ENCODE peak calls at places on chromosomes 12 and 14, in nine cellular contexts. G is A549, L is lower leg skin, C is cardiac muscle cell, S is AG09319, B is cardiac fibroblast, V is heart right ventricle, K is fibroblast of the aortic adventitia, M is pancreas. E is an unnamed sample.

GRCh38 chr12:25690996-25691864 is 138.1 kb upstream of the LMNTD1 start:
- DNase-seq in G (no peak), L (no peak), C (peak), S (no peak), B (peak), V (no peak), K (peak), M (no peak), E (no peak)

GRCh38 chr14:74967618-74968017 is 12.2 kb upstream of the PGF start:
- DNase-seq in G (no peak), L (no peak), C (no peak), S (no peak), B (no peak), V (no peak), K (no peak), M (no peak), E (no peak)

GRCh38 chr14:75714993-75715392 is 53.9 kb downstream of the TTLL5 start:
- DNase-seq in G (no peak), L (no peak), C (no peak), S (no peak), B (no peak), V (no peak), K (no peak), M (no peak), E (no peak)

GRCh38 chr12:80777587-80777986 is 60.9 kb downstream of the MYF5 start:
- DNase-seq in G (no peak), L (no peak), C (peak), S (no peak), B (peak), V (no peak), K (peak), M (no peak), E (no peak)

GRCh38 chr12:121925361-121925725 is 7.0 kb downstream of the CFAP251 start:
- DNase-seq in G (no peak), L (no peak), C (peak), S (no peak), B (peak), V (no peak), K (peak), M (no peak), E (no peak)

GRCh38 chr12:92560713-92561542 is 141.9 kb upstream of the PLEKHG7 start:
- DNase-seq in G (no peak), L (no peak), C (no peak), S (no peak), B (no peak), V (no peak), K (no peak), M (no peak), E (no peak)

GRCh38 chr14:94021416-94022157 is 4.6 kb upstream of the OTUB2 start:
- DNase-seq in G (no peak), L (no peak), C (peak), S (no peak), B (no peak), V (no peak), K (no peak), M (no peak), E (no peak)

GRCh38 chr12:27595231-27595642 is 71.2 kb downstream of the PPFIBP1 start:
- DNase-seq in G (no peak), L (peak), C (peak), S (peak), B (peak), V (peak), K (peak), M (no peak), E (peak)

GRCh38 chr12:109182041-109182839 is 65.9 kb downstream of the ACACB start:
- DNase-seq in G (no peak), L (no peak), C (no peak), S (no peak), B (no peak), V (no peak), K (no peak), M (no peak), E (no peak)

GRCh38 chr12:92440072-92440471 is 262.7 kb upstream of the PLEKHG7 start:
- DNase-seq in G (no peak), L (no peak), C (no peak), S (no peak), B (no peak), V (no peak), K (no peak), M (no peak), E (no peak)

GRCh38 chr12:52975820-52976573 is 27.1 kb downstream of the KRT18 start:
- DNase-seq in G (no peak), L (no peak), C (peak), S (no peak), B (peak), V (no peak), K (no peak), M (peak), E (no peak)

GRCh38 chr14:39174560-39175444 is at the start of gene PNN:
- DNase-seq in G (peak), L (peak), C (peak), S (peak), B (peak), V (peak), K (peak), M (peak), E (peak)

GRCh38 chr12:132140918-132141841 is 2.9 kb downstream of the DDX51 start:
- DNase-seq in G (no peak), L (no peak), C (no peak), S (no peak), B (no peak), V (no peak), K (no peak), M (no peak), E (no peak)

GRCh38 chr12:79842630-79843029 is 92.3 kb downstream of the PPP1R12A start:
- DNase-seq in G (no peak), L (no peak), C (no peak), S (no peak), B (no peak), V (no peak), K (no peak), M (no peak), E (no peak)

GRCh38 chr14:59455411-59455810 is 9.8 kb downstream of the GPR135 start:
- DNase-seq in G (no peak), L (no peak), C (peak), S (no peak), B (peak), V (no peak), K (peak), M (no peak), E (no peak)

GRCh38 chr12:65464930-65465329 is 186.4 kb downstream of the MSRB3 start:
- DNase-seq in G (no peak), L (no peak), C (peak), S (peak), B (peak), V (no peak), K (peak), M (no peak), E (no peak)

GRCh38 chr12:14260011-14260993 is 105.2 kb upstream of the ATF7IP start:
- DNase-seq in G (no peak), L (peak), C (peak), S (peak), B (peak), V (peak), K (peak), M (peak), E (peak)

GRCh38 chr12:17139926-17140325 is 534.0 kb upstream of the LMO3 start:
- DNase-seq in G (no peak), L (no peak), C (no peak), S (no peak), B (no peak), V (no peak), K (no peak), M (no peak), E (no peak)

GRCh38 chr12:120211243-120211903 is 10.5 kb upstream of the RPLP0 start:
- DNase-seq in G (no peak), L (no peak), C (no peak), S (no peak), B (no peak), V (no peak), K (no peak), M (no peak), E (no peak)

GRCh38 chr14:22039938-22040780 is 366.5 kb upstream of the OR4E1 start:
- DNase-seq in G (peak), L (no peak), C (peak), S (no peak), B (peak), V (no peak), K (no peak), M (no peak), E (no peak)
- TF ChIP-seq CTCF in G (peak), L (no peak), C (peak), S (peak), B (peak), V (no peak), K (peak), M (peak), E (peak)

GRCh38 chr12:96902076-96902475 is 5.0 kb upstream of the NEDD1 start:
- DNase-seq in G (peak), L (no peak), C (no peak), S (no peak), B (no peak), V (no peak), K (no peak), M (no peak), E (no peak)

GRCh38 chr12:96906849-96907664 is at the start of gene NEDD1:
- DNase-seq in G (peak), L (peak), C (peak), S (peak), B (peak), V (peak), K (peak), M (peak), E (peak)

GRCh38 chr12:96908170-96908675 is 1.2 kb downstream of the NEDD1 start:
- DNase-seq in G (peak), L (no peak), C (no peak), S (no peak), B (no peak), V (no peak), K (no peak), M (no peak), E (no peak)

GRCh38 chr12:96907681-96908163 is 665 bp downstream of the NEDD1 start:
- DNase-seq in G (peak), L (no peak), C (peak), S (no peak), B (peak), V (peak), K (peak), M (no peak), E (no peak)

DNA sequence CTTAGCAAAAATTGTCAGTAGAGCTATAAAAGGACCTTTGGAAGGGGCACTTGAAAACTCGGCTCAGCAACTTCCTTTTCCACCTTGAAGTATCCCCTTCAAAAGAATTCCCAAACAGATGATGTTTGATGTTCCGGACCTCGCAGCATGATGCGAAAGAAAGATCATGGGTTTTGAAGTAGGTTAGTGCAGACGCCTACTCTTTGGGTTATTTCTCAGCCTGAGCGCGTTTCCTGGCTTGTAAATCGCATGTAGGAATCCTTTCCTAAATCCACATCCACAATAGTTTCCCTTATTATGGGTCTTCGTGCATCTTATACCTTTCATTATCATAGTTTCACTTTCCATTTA is 584 bp upstream of the NEDD1 start:
- DNase-seq in G (peak), L (no peak), C (no peak), S (no peak), B (no peak), V (no peak), K (no peak), M (no peak), E (no peak)
- TF ChIP-seq CTCF in G (no peak), L (no peak), C (no peak), S (no peak), B (no peak), V (no peak), K (no peak), M (no peak), E (no peak)

GRCh38 chr12:31011746-31012567 is 61.7 kb upstream of the DDX11 start:
- DNase-seq in G (no peak), L (no peak), C (no peak), S (no peak), B (no peak), V (no peak), K (no peak), M (no peak), E (no peak)
- TF ChIP-seq CTCF in G (no peak), L (no peak), C (peak), S (peak), B (peak), V (no peak), K (peak), M (no peak), E (no peak)

GRCh38 chr14:23093993-23094665 is 807 bp downstream of the ACIN1 start:
- DNase-seq in G (peak), L (no peak), C (no peak), S (no peak), B (no peak), V (no peak), K (no peak), M (no peak), E (no peak)
- TF ChIP-seq CTCF in G (peak), L (no peak), C (peak), S (peak), B (peak), V (no peak), K (peak), M (no peak), E (peak)

GRCh38 chr12:46342562-46343033 is 30.0 kb downstream of the SLC38A2 start:
- DNase-seq in G (no peak), L (no peak), C (peak), S (no peak), B (peak), V (peak), K (peak), M (no peak), E (peak)
- TF ChIP-seq CTCF in G (peak), L (no peak), C (peak), S (peak), B (peak), V (peak), K (peak), M (peak), E (peak)

DNA sequence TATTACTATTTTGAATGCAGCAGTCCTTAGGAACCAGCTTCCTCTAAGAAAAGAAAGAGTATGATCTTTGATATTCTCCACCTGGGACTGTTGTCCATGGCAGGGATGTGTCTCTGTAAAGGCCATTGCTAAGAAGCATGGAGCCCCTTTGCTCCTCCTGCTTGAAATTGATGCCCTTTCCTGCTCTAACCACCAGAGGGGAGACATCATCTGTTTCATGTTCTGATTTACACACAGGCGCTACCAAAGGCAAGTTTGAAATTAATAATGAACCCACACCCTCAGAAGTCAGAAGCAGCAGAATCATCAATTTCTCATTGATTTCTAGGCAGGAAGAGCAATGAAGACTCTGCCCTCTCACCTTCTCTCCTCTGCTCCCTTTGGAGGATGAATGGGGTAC is 253.8 kb downstream of the RMST start:
- DNase-seq in G (peak), L (no peak), C (peak), S (no peak), B (peak), V (no peak), K (no peak), M (no peak), E (no peak)
- TF ChIP-seq CTCF in G (no peak), L (no peak), C (no peak), S (no peak), B (no peak), V (no peak), K (no peak), M (no peak), E (no peak)